ENCODE peak calls at places on chromosomes 3 and 15, in six cellular contexts. N is BJ, O is ovary, F is psoas muscle, Y is cardiac muscle cell, S is fibroblast of lung. X is an unnamed sample.

GRCh38 chr3:138646008-138646407 is 37.4 kb downstream of the FAIM start:
- DNase-seq in N (no peak), O (no peak), F (no peak), Y (no peak), S (no peak), X (no peak)

GRCh38 chr15:68635142-68635541 is 56.3 kb downstream of the CORO2B start:
- DNase-seq in N (no peak), O (peak), F (no peak), Y (no peak), S (no peak), X (no peak)

GRCh38 chr3:12135029-12135634 is 23.6 kb downstream of the TIMP4 start:
- DNase-seq in N (no peak), O (peak), F (peak), Y (peak), S (peak), X (no peak)

GRCh38 chr15:66095871-66096710 is 157.5 kb downstream of the MEGF11 start:
- DNase-seq in N (no peak), O (no peak), F (no peak), Y (no peak), S (no peak), X (no peak)

GRCh38 chr3:55675478-55675877 is 188.4 kb upstream of the WNT5A start:
- DNase-seq in N (no peak), O (no peak), F (no peak), Y (no peak), S (no peak), X (no peak)

GRCh38 chr3:71725279-71725991 is at the start of gene EIF4E3:
- DNase-seq in N (no peak), O (no peak), F (peak), Y (peak), S (peak), X (no peak)

GRCh38 chr15:44726568-44727461 is 9.5 kb upstream of the TRIM69 start:
- DNase-seq in N (peak), O (no peak), F (no peak), Y (peak), S (peak), X (peak)

GRCh38 chr15:77035584-77035983 is 35.3 kb downstream of the TSPAN3 start:
- DNase-seq in N (no peak), O (peak), F (no peak), Y (no peak), S (no peak), X (no peak)

GRCh38 chr3:123068227-123069020 is 1.6 kb downstream of the PDIA5 start:
- DNase-seq in N (no peak), O (no peak), F (no peak), Y (no peak), S (no peak), X (no peak)

GRCh38 chr15:63093486-63094205 is 28.0 kb upstream of the LACTB start:
- DNase-seq in N (no peak), O (peak), F (peak), Y (peak), S (peak), X (no peak)

GRCh38 chr3:84600703-84601225 is 358.0 kb upstream of the CADM2 start:
- DNase-seq in N (no peak), O (no peak), F (no peak), Y (no peak), S (no peak), X (no peak)

GRCh38 chr15:42608110-42608531 is 32.7 kb downstream of the STARD9 start:
- DNase-seq in N (no peak), O (no peak), F (no peak), Y (peak), S (peak), X (no peak)

GRCh38 chr15:101657968-101658784 is 6.0 kb upstream of the TM2D3 start:
- DNase-seq in N (no peak), O (no peak), F (no peak), Y (no peak), S (no peak), X (no peak)

GRCh38 chr15:80242132-80242769 is 9.8 kb downstream of the CTXND1 start:
- DNase-seq in N (no peak), O (no peak), F (no peak), Y (peak), S (peak), X (no peak)

GRCh38 chr3:183814240-183814639 is 11.1 kb downstream of the MAP6D1 start:
- DNase-seq in N (no peak), O (no peak), F (no peak), Y (no peak), S (no peak), X (no peak)

GRCh38 chr3:96347289-96347688 is 467.1 kb upstream of the EPHA6 start:
- DNase-seq in N (no peak), O (no peak), F (no peak), Y (no peak), S (no peak), X (no peak)

GRCh38 chr15:77163806-77164384 is 93.0 kb upstream of the TSPAN3 start:
- DNase-seq in N (no peak), O (no peak), F (no peak), Y (no peak), S (no peak), X (no peak)

GRCh38 chr3:128804817-128805166 is 74.6 kb upstream of the ACAD9 start:
- DNase-seq in N (no peak), O (no peak), F (no peak), Y (no peak), S (no peak), X (no peak)
- TF ChIP-seq CTCF in N (no peak), O (no peak), F (no peak), Y (no peak), S (no peak), X (no peak)

GRCh38 chr3:13879102-13879945 is 547 bp downstream of the WNT7A start:
- DNase-seq in N (no peak), O (no peak), F (no peak), Y (no peak), S (no peak), X (no peak)

GRCh38 chr3:13877911-13878710 is 1.8 kb downstream of the WNT7A start:
- DNase-seq in N (no peak), O (no peak), F (no peak), Y (no peak), S (no peak), X (no peak)

GRCh38 chr3:13880811-13881156 is 913 bp upstream of the WNT7A start:
- DNase-seq in N (no peak), O (no peak), F (no peak), Y (no peak), S (no peak), X (no peak)

GRCh38 chr3:13879946-13880810 is at the start of gene WNT7A:
- DNase-seq in N (no peak), O (no peak), F (no peak), Y (peak), S (no peak), X (no peak)

GRCh38 chr3:13878711-13879101 is 1.2 kb downstream of the WNT7A start:
- DNase-seq in N (no peak), O (no peak), F (no peak), Y (no peak), S (no peak), X (no peak)
- H3K4me3 ChIP-seq in N (no peak), O (no peak), F (peak), Y (peak), S (no peak), X (no peak)

GRCh38 chr15:79025201-79025600 is 65.4 kb downstream of the RASGRF1 start:
- DNase-seq in N (no peak), O (no peak), F (no peak), Y (no peak), S (no peak), X (no peak)
- TF ChIP-seq CTCF in N (peak), O (no peak), F (no peak), Y (peak), S (no peak), X (no peak)

DNA sequence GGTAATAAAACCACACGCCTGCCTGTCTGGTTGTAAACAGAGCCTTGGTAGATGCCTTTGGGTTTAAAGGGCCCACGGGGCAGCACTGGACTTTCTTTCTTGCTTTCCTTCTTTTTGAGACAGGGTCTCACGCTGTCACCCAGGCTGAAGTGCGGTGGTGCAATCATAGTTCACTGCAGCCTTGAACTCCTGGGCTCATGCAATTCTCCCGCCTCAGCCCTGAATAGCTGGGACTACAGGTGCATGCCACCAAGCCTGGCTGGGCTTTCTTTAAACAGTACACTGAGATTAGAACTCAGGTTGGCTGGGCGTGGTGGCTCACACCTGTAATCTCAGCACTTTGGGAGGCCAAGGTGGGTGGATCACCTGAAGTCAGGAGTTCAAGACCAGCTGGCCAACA is 42.2 kb downstream of the POC1A start:
- DNase-seq in N (no peak), O (no peak), F (no peak), Y (no peak), S (no peak), X (no peak)
- H3K4me3 ChIP-seq in N (no peak), O (no peak), F (no peak), Y (no peak), S (no peak), X (no peak)

GRCh38 chr3:58659051-58659675 is 7.4 kb downstream of the FAM3D start:
- DNase-seq in N (no peak), O (no peak), F (no peak), Y (peak), S (peak), X (no peak)
- TF ChIP-seq CTCF in N (peak), O (no peak), F (no peak), Y (peak), S (peak), X (peak)

GRCh38 chr15:25789616-25790002 is 73.5 kb downstream of the ATP10A start:
- DNase-seq in N (no peak), O (no peak), F (no peak), Y (no peak), S (no peak), X (no peak)
- H3K4me3 ChIP-seq in N (no peak), O (no peak), F (no peak), Y (no peak), S (no peak), X (no peak)

GRCh38 chr15:26069204-26069603 is 206.1 kb upstream of the ATP10A start:
- DNase-seq in N (no peak), O (no peak), F (no peak), Y (no peak), S (no peak), X (no peak)

GRCh38 chr15:26066896-26067295 is 203.8 kb upstream of the ATP10A start:
- DNase-seq in N (no peak), O (no peak), F (no peak), Y (no peak), S (no peak), X (no peak)

GRCh38 chr15:26070095-26070532 is 207.0 kb upstream of the ATP10A start:
- DNase-seq in N (no peak), O (no peak), F (no peak), Y (no peak), S (no peak), X (no peak)

GRCh38 chr15:26065723-26066122 is 202.6 kb upstream of the ATP10A start:
- DNase-seq in N (no peak), O (no peak), F (no peak), Y (no peak), S (no peak), X (no peak)
- TF ChIP-seq CTCF in N (no peak), O (no peak), F (no peak), Y (no peak), S (no peak), X (no peak)

GRCh38 chr15:84594617-84595290 is 6.1 kb upstream of the ZSCAN2 start:
- DNase-seq in N (no peak), O (no peak), F (no peak), Y (no peak), S (no peak), X (no peak)
- H3K4me3 ChIP-seq in N (no peak), O (no peak), F (no peak), Y (no peak), S (no peak), X (no peak)

DNA sequence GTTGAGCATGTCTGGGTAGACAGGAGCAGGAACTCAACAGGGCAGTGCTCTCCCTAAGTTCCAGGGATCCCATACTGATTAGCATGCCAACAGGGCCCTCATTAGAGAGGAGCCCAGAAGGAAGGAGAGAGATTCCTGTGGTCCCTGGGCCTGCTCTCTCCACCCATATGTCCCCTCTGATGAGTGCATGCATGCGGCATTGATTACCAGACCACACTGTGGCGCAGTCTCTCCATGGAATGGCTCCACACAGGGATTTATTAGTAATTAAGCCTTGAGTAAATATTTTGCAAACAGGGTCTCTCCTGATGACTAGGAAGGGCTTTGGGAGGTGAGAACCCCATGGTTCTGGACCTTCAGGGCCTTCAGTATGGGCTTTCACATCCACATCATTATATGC is 60.0 kb upstream of the ST8SIA2 start:
- DNase-seq in N (no peak), O (no peak), F (no peak), Y (no peak), S (no peak), X (no peak)
- TF ChIP-seq CTCF in N (no peak), O (no peak), F (no peak), Y (no peak), S (no peak), X (no peak)

X was measured in AG09309.